ENCODE peak calls at places on chromosomes 11 and 22, in six cellular contexts. V is left ventricle myocardium inferior, Q is cardiac muscle cell, K is stomach, N is PC-3, X is IMR-90. M is an unnamed sample. For H3K9me3, the result is how much of the 10 kb centered on the place peaks cover.

GRCh38 chr22:43526117-43526655 is 114.4 kb downstream of the MPPED1 start:
- DNase-seq in V (no peak), K (no peak), N (no peak), Q (no peak), X (no peak), M (no peak)

GRCh38 chr22:23179381-23180294 is 671 bp upstream of the BCR start:
- DNase-seq in N (no peak), V (peak), Q (peak), K (peak), X (no peak), M (peak)

GRCh38 chr11:99199336-99199735 is 178.6 kb downstream of the CNTN5 start:
- DNase-seq in V (no peak), Q (peak), N (no peak), X (no peak), K (no peak), M (peak)

GRCh38 chr11:117814766-117815261 is 9.7 kb downstream of the FXYD2 start:
- DNase-seq in V (peak), Q (peak), X (no peak), K (peak), N (no peak), M (peak)

GRCh38 chr11:12577746-12578644 is 96.2 kb upstream of the TEAD1 start:
- DNase-seq in V (no peak), Q (no peak), K (no peak), X (no peak), N (peak), M (no peak)

GRCh38 chr22:42676059-42676607 is 26.9 kb upstream of the CYB5R3 start:
- DNase-seq in V (no peak), X (peak), Q (peak), K (no peak), N (no peak), M (no peak)

GRCh38 chr11:93906486-93906885 is 56.1 kb upstream of the VSTM5 start:
- DNase-seq in K (no peak), N (peak), X (peak), Q (no peak), V (no peak), M (no peak)

GRCh38 chr11:56885182-56885581 is 103.5 kb upstream of the OR5AK2 start:
- DNase-seq in Q (no peak), N (peak), V (no peak), K (peak), X (no peak), M (no peak)

GRCh38 chr11:65491614-65492386 is 7.0 kb upstream of the MALAT1 start:
- DNase-seq in Q (peak), X (peak), K (peak), N (peak), V (peak), M (peak)

GRCh38 chr11:101914349-101914736 is 467 bp upstream of the CEP126 start:
- DNase-seq in Q (peak), V (no peak), X (peak), N (peak), K (no peak), M (no peak)

GRCh38 chr11:76790251-76790650 is 7.1 kb downstream of the TSKU start:
- DNase-seq in X (no peak), V (no peak), N (no peak), Q (no peak), K (no peak), M (no peak)

GRCh38 chr22:32050678-32051515 is 7.8 kb downstream of the SLC5A1 start:
- DNase-seq in Q (peak), X (peak), N (peak), V (no peak), K (peak), M (peak)

GRCh38 chr11:128628686-128629085 is 41.3 kb upstream of the ETS1 start:
- DNase-seq in Q (no peak), V (no peak), N (no peak), K (no peak), X (no peak), M (no peak)
- H3K4me3 ChIP-seq in Q (no peak), V (no peak), N (no peak), K (no peak), X (no peak), M (no peak)

DNA sequence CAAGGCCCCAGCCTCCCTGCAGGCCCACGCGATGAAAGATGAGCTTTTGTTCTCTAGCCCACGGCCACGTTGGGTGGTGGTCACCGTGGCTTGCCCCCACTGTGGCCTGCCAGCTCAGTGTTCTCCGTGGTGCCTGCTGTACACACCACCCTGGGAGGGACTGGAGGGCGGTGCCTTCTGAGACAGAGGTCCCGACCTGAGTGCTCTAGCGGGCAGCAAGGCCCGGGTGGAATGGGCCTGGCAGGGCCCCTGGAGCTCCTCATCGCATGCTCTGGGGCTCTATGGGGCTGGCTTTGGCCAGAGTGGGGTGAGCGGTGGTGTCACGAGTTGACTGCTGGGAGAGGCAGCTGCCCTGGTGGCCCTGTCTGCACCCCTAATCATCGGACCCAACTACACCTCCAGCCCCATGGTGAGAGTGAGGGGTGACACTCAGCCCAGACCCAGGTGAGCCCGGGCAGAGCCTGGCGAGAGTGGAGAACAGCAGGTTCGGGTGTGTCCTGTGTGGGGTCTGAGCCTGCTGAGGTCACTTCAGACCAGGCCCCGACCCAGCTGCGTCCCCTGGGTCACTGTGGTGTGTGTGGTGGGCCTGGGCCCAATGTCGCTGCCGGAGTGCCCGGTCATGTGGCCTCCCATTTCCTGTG is 541.9 kb downstream of the TBC1D22A start:
- DNase-seq in V (no peak), K (peak), X (no peak), Q (no peak), N (no peak), M (no peak)
- H3K9me3 ChIP-seq in V (under half), K (under half), X (under half), Q (under half), N (under half), M (under half)

GRCh38 chr11:47216141-47216798 is 1.5 kb downstream of the DDB2 start:
- DNase-seq in N (peak), V (no peak), K (peak), X (peak), Q (peak), M (peak)
- TF ChIP-seq CTCF in N (no peak), V (no peak), K (no peak), X (no peak), Q (no peak), M (peak)

GRCh38 chr11:9092085-9092484 is 686 bp upstream of the SCUBE2 start:
- DNase-seq in Q (no peak), V (no peak), K (no peak), X (no peak), N (no peak), M (no peak)
- H3K4me3 ChIP-seq in Q (peak), V (peak), K (peak), X (no peak), N (no peak), M (no peak)

GRCh38 chr22:49392247-49392646 is 435.4 kb downstream of the BRD1 start:
- DNase-seq in Q (no peak), N (no peak), X (no peak), K (no peak), V (no peak), M (no peak)
- H3K9me3 ChIP-seq in Q (under half), N (under half), X (under half), K (under half), V (under half), M (under half)

DNA sequence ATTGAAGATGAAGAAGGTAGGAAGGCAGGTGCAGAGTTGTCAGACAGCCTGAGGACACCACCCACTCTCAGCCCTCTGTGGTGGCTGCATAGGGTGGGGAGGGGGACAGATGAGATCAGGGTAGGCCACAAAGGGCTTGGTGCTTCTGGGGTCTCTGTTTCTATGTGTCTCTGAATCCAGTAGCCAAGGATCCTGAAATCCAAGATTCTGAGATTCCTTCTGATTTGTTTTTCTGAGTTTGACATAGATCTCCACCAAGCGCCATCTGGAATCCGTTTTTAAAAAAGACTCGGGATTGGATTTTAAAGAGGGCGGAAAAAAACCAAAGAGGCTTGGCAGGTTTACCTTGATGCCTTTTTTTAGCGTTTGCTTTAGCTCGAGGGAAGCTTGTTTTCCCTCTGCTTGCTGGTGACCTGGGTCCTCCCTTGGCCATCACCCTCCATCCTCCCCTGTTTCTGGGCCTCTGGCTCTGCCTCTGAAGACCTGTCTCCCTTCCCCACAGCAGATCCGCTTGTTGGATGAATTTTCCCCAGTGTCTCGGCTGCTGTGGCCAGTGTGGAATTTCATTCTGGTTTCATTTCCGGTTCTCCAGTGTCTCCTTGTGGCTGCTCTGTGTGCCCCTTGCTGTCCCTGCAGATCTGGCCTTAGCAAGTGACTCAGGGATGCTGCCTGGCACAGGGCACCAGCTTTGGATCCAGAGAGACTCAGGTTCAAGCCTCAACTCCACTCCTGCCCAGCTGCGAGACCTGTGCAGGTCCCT is 15.0 kb downstream of the SYNGR1 start:
- DNase-seq in Q (no peak), N (no peak), K (no peak), V (no peak), X (no peak), M (no peak)
- TF ChIP-seq CTCF in Q (no peak), N (no peak), K (no peak), V (peak), X (no peak), M (no peak)

M was measured in A673.